ENCODE peak calls at places on chromosomes 4 and X, in seven cellular contexts. M, S, V, R, H, G and Q are unnamed samples.

GRCh38 chr4:3472411-3473141 is 9.5 kb downstream of the DOK7 start:
- DNase-seq in R (no peak), V (no peak), M (no peak), H (no peak), S (no peak), G (no peak), Q (no peak)

GRCh38 chrX:132171478-132171877 is 43.7 kb upstream of the FRMD7 start:
- DNase-seq in S (no peak), H (no peak), R (no peak), G (no peak), M (no peak), V (peak), Q (no peak)

GRCh38 chrX:117851025-117851424 is 265.6 kb downstream of the KLHL13 start:
- DNase-seq in V (peak), S (no peak), R (no peak), H (no peak), M (no peak), G (no peak), Q (no peak)

GRCh38 chrX:40130207-40130606 is 32.4 kb upstream of the BCOR start:
- DNase-seq in M (no peak), H (no peak), G (no peak), V (peak), S (no peak), R (no peak), Q (peak)

GRCh38 chrX:118261136-118261535 is 84.8 kb upstream of the WDR44 start:
- DNase-seq in S (no peak), M (no peak), G (no peak), R (no peak), H (no peak), V (no peak), Q (no peak)

GRCh38 chrX:129998006-129998405 is 15.6 kb downstream of the BCORL1 start:
- DNase-seq in S (no peak), V (no peak), G (no peak), R (no peak), M (no peak), H (no peak), Q (no peak)

GRCh38 chr4:169810325-169811323 is 52.9 kb upstream of the HPF1 start:
- DNase-seq in G (no peak), S (no peak), R (peak), H (peak), V (peak), M (peak), Q (no peak)

GRCh38 chr4:67881226-67881625 is 2.6 kb downstream of the TMPRSS11D start:
- DNase-seq in H (no peak), S (no peak), M (no peak), R (no peak), G (no peak), V (no peak), Q (no peak)

GRCh38 chr4:122710434-122711308 is 21.8 kb upstream of the BBS12 start:
- DNase-seq in G (no peak), R (no peak), S (no peak), V (peak), H (no peak), M (no peak), Q (no peak)

GRCh38 chr4:13313856-13314255 is 170.3 kb downstream of the RAB28 start:
- DNase-seq in V (no peak), R (no peak), G (no peak), M (no peak), S (no peak), H (no peak), Q (no peak)

GRCh38 chr4:71487324-71487677 is 148.5 kb downstream of the SLC4A4 start:
- DNase-seq in G (no peak), S (no peak), V (peak), M (no peak), H (no peak), R (no peak), Q (no peak)

GRCh38 chr4:8580321-8581093 is at the start of gene GPR78:
- DNase-seq in S (no peak), V (no peak), R (no peak), H (peak), M (peak), G (no peak), Q (no peak)

GRCh38 chr4:25158817-25159216 is 1.4 kb downstream of the SEPSECS start:
- DNase-seq in M (no peak), H (no peak), R (no peak), V (no peak), S (no peak), G (no peak), Q (no peak)

GRCh38 chrX:2819345-2820130 is 9.2 kb upstream of the GYG2 start:
- DNase-seq in H (no peak), R (peak), G (no peak), M (peak), S (no peak), V (no peak), Q (no peak)

GRCh38 chr4:175412744-175413143 is 399.3 kb downstream of the GPM6A start:
- DNase-seq in V (peak), G (no peak), S (no peak), H (no peak), R (no peak), M (no peak), Q (no peak)

GRCh38 chr4:26441110-26441509 is 49.2 kb downstream of the CCKAR start:
- DNase-seq in H (no peak), M (no peak), V (peak), R (no peak), S (no peak), G (no peak), Q (no peak)

GRCh38 chr4:140689628-140690027 is 66.6 kb downstream of the TBC1D9 start:
- DNase-seq in M (no peak), R (no peak), H (no peak), S (no peak), G (no peak), V (peak), Q (no peak)

GRCh38 chrX:856901-857300 is 226.3 kb downstream of the SHOX start:
- DNase-seq in R (no peak), S (no peak), G (no peak), V (no peak), H (no peak), M (no peak), Q (no peak)

GRCh38 chr4:151486166-151486565 is 77.2 kb downstream of the FHIP1A start:
- DNase-seq in S (no peak), G (no peak), V (peak), H (no peak), R (no peak), M (no peak), Q (no peak)

GRCh38 chr4:118175506-118175905 is 141.2 kb downstream of the NDST3 start:
- DNase-seq in S (no peak), M (no peak), H (no peak), G (no peak), R (no peak), V (no peak), Q (no peak)

GRCh38 chr4:16443504-16444088 is 217.3 kb upstream of the TAPT1 start:
- DNase-seq in V (peak), S (no peak), G (no peak), M (peak), H (no peak), R (peak), Q (no peak)

GRCh38 chrX:52576474-52576873 is 59.6 kb upstream of the XAGE1B start:
- DNase-seq in G (no peak), M (no peak), S (no peak), V (no peak), H (no peak), R (no peak), Q (no peak)

GRCh38 chrX:9598344-9598743 is 133.5 kb downstream of the TBL1X start:
- DNase-seq in H (no peak), V (peak), S (no peak), R (no peak), G (no peak), M (no peak), Q (no peak)

GRCh38 chrX:18291006-18291545 is 63.4 kb downstream of the SCML2 start:
- DNase-seq in H (no peak), V (no peak), R (no peak), G (no peak), M (no peak), S (no peak), Q (no peak)

GRCh38 chrX:150229030-150229429 is 134.1 kb upstream of the MAMLD1 start:
- DNase-seq in H (no peak), G (no peak), M (no peak), R (no peak), S (no peak), V (no peak), Q (no peak)

GRCh38 chrX:134460861-134461218 is 875 bp downstream of the HPRT1 start:
- DNase-seq in S (no peak), H (no peak), R (no peak), V (no peak), M (no peak), G (no peak), Q (no peak)